ENCODE peak calls at places on chromosomes 2 and 18, in four cellular contexts. U, Z, E and J are unnamed samples. For H3K4me1, the result is how much of the 10 kb centered on the place peaks cover.

GRCh38 chr2:73984203-73984921 is at the start of gene TET3:
- DNase-seq in U (no peak), Z (no peak), E (peak), J (peak)

GRCh38 chr2:158458617-158458920 is 1.8 kb downstream of the PKP4 start:
- DNase-seq in U (no peak), Z (no peak), E (no peak), J (no peak)

GRCh38 chr2:161414385-161415040 is 1.6 kb upstream of the TBR1 start:
- DNase-seq in U (peak), Z (no peak), E (no peak), J (peak)

GRCh38 chr18:24262097-24262496 is 123.2 kb downstream of the CABYR start:
- DNase-seq in U (no peak), Z (no peak), E (no peak), J (no peak)

GRCh38 chr2:212535963-212536362 is 2.6 kb downstream of the ERBB4 start:
- DNase-seq in U (no peak), Z (no peak), E (no peak), J (no peak)

GRCh38 chr2:30664761-30665358 is 142.4 kb downstream of the CAPN13 start:
- DNase-seq in U (peak), Z (peak), E (no peak), J (no peak)

GRCh38 chr2:138919336-138919735 is 139.1 kb upstream of the NXPH2 start:
- DNase-seq in U (no peak), Z (no peak), E (no peak), J (no peak)

GRCh38 chr2:157258520-157259326 is 1.2 kb downstream of the GALNT5 start:
- DNase-seq in U (no peak), Z (no peak), E (no peak), J (no peak)

GRCh38 chr18:22280453-22280750 is 111.0 kb downstream of the GATA6 start:
- DNase-seq in U (no peak), Z (no peak), E (no peak), J (no peak)

GRCh38 chr2:237143676-237144440 is 58.2 kb downstream of the COPS8 start:
- DNase-seq in U (no peak), Z (no peak), E (no peak), J (no peak)

GRCh38 chr2:128485761-128486639 is 167.3 kb upstream of the HS6ST1 start:
- DNase-seq in U (no peak), Z (no peak), E (no peak), J (no peak)

GRCh38 chr2:185245806-185246205 is 492.8 kb upstream of the FSIP2 start:
- DNase-seq in U (no peak), Z (no peak), E (no peak), J (no peak)

GRCh38 chr18:36711813-36712444 is 116.9 kb downstream of the TPGS2 start:
- DNase-seq in U (peak), Z (peak), E (no peak), J (no peak)

GRCh38 chr2:172052000-172052983 is 33.0 kb upstream of the DLX1 start:
- DNase-seq in U (no peak), Z (no peak), E (no peak), J (peak)

GRCh38 chr2:56582570-56582969 is 398.8 kb downstream of the CCDC85A start:
- DNase-seq in U (no peak), Z (no peak), E (no peak), J (no peak)

GRCh38 chr2:138090330-138090729 is 126.1 kb downstream of the HNMT start:
- DNase-seq in U (no peak), Z (no peak), E (no peak), J (no peak)

GRCh38 chr18:2223859-2224258 is 347.4 kb downstream of the METTL4 start:
- DNase-seq in U (no peak), Z (no peak), E (no peak), J (no peak)

GRCh38 chr2:221467610-221468009 is 104.5 kb downstream of the EPHA4 start:
- DNase-seq in U (no peak), Z (no peak), E (no peak), J (no peak)

GRCh38 chr18:50716902-50717301 is 102.9 kb downstream of the MRO start:
- DNase-seq in U (no peak), Z (no peak), E (no peak), J (no peak)

GRCh38 chr2:172430671-172431070 is 3.3 kb downstream of the ITGA6 start:
- DNase-seq in U (no peak), Z (peak), E (no peak), J (no peak)

GRCh38 chr18:22060361-22060760 is 109.0 kb upstream of the GATA6 start:
- DNase-seq in U (no peak), Z (no peak), E (no peak), J (no peak)

GRCh38 chr2:81195774-81196382 is 891.3 kb upstream of the LRRTM1 start:
- DNase-seq in U (no peak), Z (no peak), E (peak), J (no peak)

GRCh38 chr2:218218409-218219185 is 1.6 kb downstream of the ARPC2 start:
- DNase-seq in U (no peak), Z (no peak), E (no peak), J (no peak)

GRCh38 chr2:218219934-218220333 is 2.9 kb downstream of the ARPC2 start:
- DNase-seq in U (no peak), Z (no peak), E (no peak), J (no peak)

GRCh38 chr2:218224206-218224605 is 7.2 kb downstream of the ARPC2 start:
- DNase-seq in U (no peak), Z (no peak), E (no peak), J (no peak)

GRCh38 chr2:218223046-218223445 is 6.1 kb downstream of the ARPC2 start:
- DNase-seq in U (no peak), Z (no peak), E (no peak), J (no peak)

DNA sequence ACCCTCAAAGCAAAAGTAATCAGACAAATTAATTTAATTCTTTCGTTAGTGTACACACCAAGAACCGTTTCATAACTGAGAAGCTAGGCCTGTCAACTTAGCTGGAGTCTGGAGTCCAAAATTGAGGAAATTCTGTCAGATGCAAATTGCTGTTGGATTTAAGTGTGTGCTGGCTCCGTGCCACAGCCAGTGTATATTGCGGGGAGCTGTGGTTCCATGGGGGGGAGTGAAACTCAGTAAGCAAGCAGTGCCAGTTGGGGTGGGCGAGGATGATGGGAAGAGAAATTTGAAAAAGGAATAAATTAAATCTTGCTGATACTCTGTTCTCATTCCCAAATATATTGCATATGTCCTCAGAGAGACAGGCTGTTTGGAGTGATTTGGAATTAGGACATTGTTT is 4.0 kb downstream of the ARPC2 start:
- DNase-seq in U (no peak), Z (no peak), E (no peak), J (no peak)
- H3K4me1 ChIP-seq in U (under half), Z (under half), E (half or more), J (under half)

DNA sequence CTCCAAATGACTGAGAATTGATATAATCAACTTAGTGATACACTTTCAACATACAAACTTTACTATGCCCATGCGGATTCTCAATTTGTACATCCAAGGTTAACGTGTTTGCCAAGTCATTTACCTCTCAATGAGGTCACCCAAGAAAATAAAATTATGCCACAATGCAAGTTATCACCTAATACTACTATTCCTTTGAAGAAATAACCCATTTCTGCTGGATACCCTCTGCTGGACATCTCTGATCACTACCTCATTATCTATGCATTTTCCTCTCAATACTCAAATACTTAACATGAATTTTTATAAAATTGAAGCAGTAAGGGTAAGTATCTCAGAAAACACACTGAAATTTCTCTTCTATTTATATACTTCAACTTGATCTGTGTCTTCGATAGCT is 12.7 kb downstream of the HNRNPLL start:
- DNase-seq in U (no peak), Z (no peak), E (no peak), J (no peak)
- TF ChIP-seq CTCF in U (peak), Z (peak), E (no peak), J (peak)

DNA sequence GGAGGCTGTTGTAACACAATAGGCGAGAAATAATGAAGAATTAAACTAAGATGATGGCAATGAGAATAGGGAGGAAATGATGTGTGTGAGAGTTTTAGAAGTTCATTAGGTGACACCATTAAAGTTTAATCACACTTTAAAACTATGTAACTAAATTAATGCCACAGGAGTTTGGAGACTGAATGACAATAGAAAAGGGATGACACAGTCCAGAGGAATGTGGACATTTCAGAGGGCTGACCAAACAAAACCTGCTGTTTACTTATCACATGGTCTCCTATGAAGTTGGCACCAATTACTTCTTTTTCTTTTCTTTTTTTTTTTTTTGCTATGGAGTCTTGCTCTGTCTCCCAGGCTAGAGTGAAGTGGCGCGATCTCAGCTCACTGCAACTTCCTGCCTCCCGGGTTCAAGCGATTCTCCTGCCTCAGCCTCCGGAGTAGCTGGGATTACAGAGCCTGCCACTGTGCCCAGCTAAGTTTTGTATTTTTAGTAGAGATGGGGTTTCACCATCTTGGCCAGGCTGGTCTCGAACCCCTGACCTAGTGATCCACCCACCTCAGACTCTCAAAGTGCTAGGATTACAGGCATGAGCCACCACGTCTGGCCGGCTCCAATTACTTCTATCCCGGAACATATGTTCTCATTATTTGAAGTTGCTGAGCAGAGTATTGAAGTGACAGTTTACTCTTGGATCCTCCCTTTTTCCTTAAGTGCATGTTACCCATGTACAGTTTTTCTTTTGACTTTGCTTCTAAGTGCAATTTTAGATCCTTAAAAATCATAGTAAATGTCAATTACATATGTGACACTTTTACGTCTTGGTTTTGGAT is 4.3 kb downstream of the AGPS start:
- DNase-seq in U (peak), Z (peak), E (no peak), J (peak)
- H3K4me1 ChIP-seq in U (half or more), Z (half or more), E (half or more), J (half or more)

DNA sequence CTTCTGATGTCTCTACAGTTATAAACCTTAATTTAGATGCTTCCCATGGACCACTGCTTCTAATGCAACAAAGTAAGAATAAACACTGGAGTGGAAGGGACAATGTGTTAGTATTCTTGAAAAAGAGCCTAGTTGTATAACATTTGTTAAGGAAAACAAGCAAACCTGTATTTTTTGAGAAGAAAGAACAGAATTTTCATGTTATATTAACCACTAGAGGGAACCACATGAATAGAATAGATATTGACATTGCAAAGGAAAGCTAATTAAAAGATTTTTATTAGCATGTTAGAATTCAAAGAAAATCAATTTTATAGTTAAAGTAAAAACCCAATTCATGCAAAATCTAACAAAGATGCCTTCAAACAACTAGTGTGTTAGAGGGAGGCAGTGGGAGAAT is 151.2 kb upstream of the BARD1 start:
- DNase-seq in U (no peak), Z (no peak), E (no peak), J (no peak)
- TF ChIP-seq CTCF in U (peak), Z (peak), E (no peak), J (no peak)

GRCh38 chr18:9689253-9689652 is 18.8 kb upstream of the RAB31 start:
- DNase-seq in U (no peak), Z (no peak), E (no peak), J (no peak)
- H3K4me1 ChIP-seq in U (under half), Z (under half), E (under half), J (under half)

GRCh38 chr2:64922482-64923384 is 66.5 kb upstream of the SLC1A4 start:
- DNase-seq in U (no peak), Z (no peak), E (no peak), J (no peak)
- TF ChIP-seq CTCF in U (no peak), Z (no peak), E (no peak), J (no peak)

DNA sequence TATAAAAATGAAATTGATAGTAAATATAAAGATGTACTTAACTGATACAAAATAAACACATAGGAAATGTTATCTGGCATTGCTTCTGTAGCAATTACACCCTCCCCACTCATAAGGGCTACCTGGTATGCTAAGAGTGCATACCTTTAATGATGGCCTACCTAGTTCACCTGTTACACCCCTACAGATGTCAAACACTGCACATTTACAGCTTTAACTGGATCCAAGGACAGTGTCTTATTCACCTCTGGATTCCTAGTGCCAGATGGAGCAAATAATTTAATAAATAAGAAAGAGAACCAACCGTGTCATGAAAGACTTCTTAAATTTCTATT is 15.3 kb upstream of the SEC11C start:
- DNase-seq in U (no peak), Z (peak), E (no peak), J (no peak)
- H3K4me1 ChIP-seq in U (under half), Z (under half), E (under half), J (under half)

GRCh38 chr2:97747716-97748115 is 34.3 kb downstream of the ZAP70 start:
- DNase-seq in U (no peak), Z (no peak), E (no peak), J (no peak)

GRCh38 chr2:97747285-97747684 is 33.9 kb downstream of the ZAP70 start:
- DNase-seq in U (no peak), Z (no peak), E (no peak), J (no peak)

GRCh38 chr2:97750017-97750416 is 36.6 kb downstream of the ZAP70 start:
- DNase-seq in U (no peak), Z (no peak), E (no peak), J (no peak)

GRCh38 chr2:97749611-97750010 is 36.2 kb downstream of the ZAP70 start:
- DNase-seq in U (no peak), Z (no peak), E (no peak), J (no peak)

GRCh38 chr2:97748397-97748796 is 35.0 kb downstream of the ZAP70 start:
- DNase-seq in U (peak), Z (no peak), E (no peak), J (peak)
- TF ChIP-seq CTCF in U (peak), Z (peak), E (no peak), J (peak)

DNA sequence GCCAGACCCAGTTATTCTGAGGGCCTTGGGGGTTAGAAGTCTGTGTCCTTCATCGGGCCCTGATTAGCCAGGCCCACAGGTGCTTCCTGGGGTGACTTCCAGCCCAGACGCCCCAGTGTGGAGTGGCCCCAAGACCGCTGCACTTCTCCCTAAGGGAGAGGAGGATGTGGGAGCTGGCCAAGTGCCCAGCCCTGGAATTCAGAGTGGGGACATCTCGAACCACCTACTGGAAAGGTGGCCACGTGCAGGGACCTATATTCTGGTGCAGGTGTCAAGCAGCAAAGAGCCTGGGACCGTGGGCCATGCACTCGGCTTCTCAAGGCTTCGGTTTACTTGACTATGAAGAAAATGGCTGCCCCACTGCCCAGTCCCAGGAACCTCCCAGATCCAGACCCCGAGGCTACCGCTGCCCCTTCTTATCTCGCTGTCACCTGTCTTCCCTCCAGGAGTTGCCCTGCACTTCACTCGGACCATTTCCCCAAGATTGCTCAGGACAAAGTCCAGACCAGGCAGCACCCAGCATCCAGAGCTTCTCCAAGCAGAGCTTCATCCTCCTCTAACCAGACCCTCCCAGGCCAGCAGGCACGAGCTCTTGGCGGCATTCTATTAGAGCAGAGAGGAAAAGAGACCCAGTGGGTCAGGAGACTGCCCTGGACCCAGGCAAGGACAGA is 142.8 kb upstream of the ID2 start:
- DNase-seq in U (no peak), Z (no peak), E (no peak), J (no peak)
- H3K4me1 ChIP-seq in U (under half), Z (under half), E (half or more), J (half or more)

GRCh38 chr2:99442837-99443236 is 47.0 kb downstream of the REV1 start:
- DNase-seq in U (no peak), Z (no peak), E (no peak), J (no peak)
- TF ChIP-seq CTCF in U (peak), Z (no peak), E (peak), J (peak)